ENCODE peak calls at places on chromosomes 13 and 19, in seven cellular contexts. One of them, this sample, is unnamed.

GRCh38 chr13:27006519-27007161 is 165.0 kb downstream of the USP12 start:
- DNase-seq in immature natural killer cell: no peak
- DNase-seq in AG09319: no peak
- DNase-seq in NCI-H748 treated with DMSO at 0.1 percent for 48 hours: peak; percentile 95
- DNase-seq in amygdala: peak; percentile 44
- DNase-seq in T-helper 17 cell: no peak
- DNase-seq in NCI-H1105 treated with DMSO at 0.1 percent for 48 hours: peak; percentile 73
- DNase-seq in this sample: peak; percentile 7

GRCh38 chr19:35404879-35405622 is 34.2 kb downstream of the GPR42 start:
- DNase-seq in immature natural killer cell: no peak
- DNase-seq in AG09319: peak; percentile 43
- DNase-seq in NCI-H748 treated with DMSO at 0.1 percent for 48 hours: no peak
- DNase-seq in amygdala: peak; percentile 8
- DNase-seq in T-helper 17 cell: no peak
- DNase-seq in NCI-H1105 treated with DMSO at 0.1 percent for 48 hours: no peak
- DNase-seq in this sample: no peak

GRCh38 chr19:11587302-11587972 is 9.8 kb upstream of the ZNF627 start:
- DNase-seq in immature natural killer cell: peak; percentile 73
- DNase-seq in AG09319: peak; percentile 32
- DNase-seq in NCI-H748 treated with DMSO at 0.1 percent for 48 hours: peak; percentile 45
- DNase-seq in amygdala: peak; percentile 32
- DNase-seq in T-helper 17 cell: peak; percentile 70
- DNase-seq in NCI-H1105 treated with DMSO at 0.1 percent for 48 hours: peak; percentile 77
- DNase-seq in this sample: peak; percentile 48

GRCh38 chr19:30003862-30004261 is 61.8 kb downstream of the URI1 start:
- DNase-seq in immature natural killer cell: no peak
- DNase-seq in AG09319: no peak
- DNase-seq in NCI-H748 treated with DMSO at 0.1 percent for 48 hours: no peak
- DNase-seq in amygdala: no peak
- DNase-seq in T-helper 17 cell: no peak
- DNase-seq in NCI-H1105 treated with DMSO at 0.1 percent for 48 hours: no peak
- DNase-seq in this sample: peak; percentile 74

GRCh38 chr13:66154981-66155380 is 1075.2 kb downstream of the PCDH9 start:
- DNase-seq in immature natural killer cell: peak; percentile 38
- DNase-seq in AG09319: no peak
- DNase-seq in NCI-H748 treated with DMSO at 0.1 percent for 48 hours: no peak
- DNase-seq in amygdala: no peak
- DNase-seq in T-helper 17 cell: no peak
- DNase-seq in NCI-H1105 treated with DMSO at 0.1 percent for 48 hours: no peak
- DNase-seq in this sample: no peak

GRCh38 chr13:73618275-73618865 is 515.8 kb downstream of the KLF12 start:
- DNase-seq in immature natural killer cell: no peak
- DNase-seq in AG09319: no peak
- DNase-seq in NCI-H748 treated with DMSO at 0.1 percent for 48 hours: no peak
- DNase-seq in amygdala: no peak
- DNase-seq in T-helper 17 cell: no peak
- DNase-seq in NCI-H1105 treated with DMSO at 0.1 percent for 48 hours: no peak
- DNase-seq in this sample: no peak

GRCh38 chr19:2046046-2046907 is 4.8 kb downstream of the MKNK2 start:
- DNase-seq in immature natural killer cell: no peak
- DNase-seq in AG09319: no peak
- DNase-seq in NCI-H748 treated with DMSO at 0.1 percent for 48 hours: no peak
- DNase-seq in amygdala: no peak
- DNase-seq in T-helper 17 cell: no peak
- DNase-seq in NCI-H1105 treated with DMSO at 0.1 percent for 48 hours: no peak
- DNase-seq in this sample: no peak

GRCh38 chr13:75458696-75459422 is 23.1 kb downstream of the TBC1D4 start:
- DNase-seq in immature natural killer cell: no peak
- DNase-seq in AG09319: no peak
- DNase-seq in NCI-H748 treated with DMSO at 0.1 percent for 48 hours: no peak
- DNase-seq in amygdala: no peak
- DNase-seq in T-helper 17 cell: no peak
- DNase-seq in NCI-H1105 treated with DMSO at 0.1 percent for 48 hours: peak; percentile 48
- DNase-seq in this sample: peak; percentile 11

GRCh38 chr13:88097541-88097940 is 426.4 kb downstream of the SLITRK5 start:
- DNase-seq in immature natural killer cell: no peak
- DNase-seq in AG09319: no peak
- DNase-seq in NCI-H748 treated with DMSO at 0.1 percent for 48 hours: no peak
- DNase-seq in amygdala: no peak
- DNase-seq in T-helper 17 cell: no peak
- DNase-seq in NCI-H1105 treated with DMSO at 0.1 percent for 48 hours: no peak
- DNase-seq in this sample: no peak

GRCh38 chr13:100589178-100589725 is 663 bp upstream of the GGACT start:
- DNase-seq in immature natural killer cell: no peak
- DNase-seq in AG09319: no peak
- DNase-seq in NCI-H748 treated with DMSO at 0.1 percent for 48 hours: no peak
- DNase-seq in amygdala: no peak
- DNase-seq in T-helper 17 cell: no peak
- DNase-seq in NCI-H1105 treated with DMSO at 0.1 percent for 48 hours: no peak
- DNase-seq in this sample: no peak

GRCh38 chr19:44718441-44719261 is 19.7 kb downstream of the CEACAM16 start:
- DNase-seq in immature natural killer cell: no peak
- DNase-seq in AG09319: no peak
- DNase-seq in NCI-H748 treated with DMSO at 0.1 percent for 48 hours: no peak
- DNase-seq in amygdala: peak; percentile 3
- DNase-seq in T-helper 17 cell: no peak
- DNase-seq in NCI-H1105 treated with DMSO at 0.1 percent for 48 hours: no peak
- DNase-seq in this sample: peak; percentile 6

This sample was measured in NCI-H2227 treated with DMSO at 0.1 percent for 48 hours.